ENCODE peak calls at places on chromosome 13, in nine cellular contexts. Q, X, Z, G, E, Y, B, V and L are unnamed samples.

GRCh38 chr13:88434953-88435352 is 763.8 kb downstream of the SLITRK5 start:
- DNase-seq in Q (no peak), X (no peak), Z (no peak), G (no peak), E (no peak), Y (no peak), B (no peak), V (no peak), L (no peak)

GRCh38 chr13:91813255-91813654 is 414.8 kb downstream of the GPC5 start:
- DNase-seq in Q (no peak), X (no peak), Z (no peak), G (no peak), E (no peak), Y (no peak), B (no peak), V (peak), L (no peak)

GRCh38 chr13:100139822-100140221 is 50.9 kb downstream of the PCCA start:
- DNase-seq in Q (no peak), X (no peak), Z (no peak), G (no peak), E (no peak), Y (no peak), B (no peak), V (no peak), L (no peak)

GRCh38 chr13:113029487-113030258 is 60.7 kb downstream of the MCF2L start:
- DNase-seq in Q (no peak), X (peak), Z (peak), G (peak), E (no peak), Y (no peak), B (peak), V (no peak), L (no peak)

GRCh38 chr13:110017379-110017778 is 231.0 kb upstream of the IRS2 start:
- DNase-seq in Q (no peak), X (peak), Z (no peak), G (no peak), E (peak), Y (peak), B (no peak), V (no peak), L (no peak)

GRCh38 chr13:24033527-24034302 is 126.8 kb upstream of the SPATA13 start:
- DNase-seq in Q (no peak), X (no peak), Z (no peak), G (no peak), E (peak), Y (peak), B (no peak), V (no peak), L (no peak)

GRCh38 chr13:98987275-98987674 is 9.4 kb upstream of the DOCK9 start:
- DNase-seq in Q (no peak), X (no peak), Z (no peak), G (no peak), E (no peak), Y (no peak), B (no peak), V (no peak), L (no peak)

GRCh38 chr13:37134411-37135041 is 29.1 kb upstream of the CSNK1A1L start:
- DNase-seq in Q (no peak), X (no peak), Z (no peak), G (no peak), E (peak), Y (peak), B (no peak), V (no peak), L (no peak)

GRCh38 chr13:40777166-40777956 is 6.4 kb upstream of the MRPS31 start:
- DNase-seq in Q (peak), X (peak), Z (no peak), G (no peak), E (no peak), Y (no peak), B (no peak), V (no peak), L (peak)

GRCh38 chr13:112056284-112056727 is 10.6 kb upstream of the SOX1 start:
- DNase-seq in Q (no peak), X (no peak), Z (no peak), G (peak), E (no peak), Y (no peak), B (no peak), V (no peak), L (no peak)

GRCh38 chr13:71149498-71150363 is 717.3 kb downstream of the DACH1 start:
- DNase-seq in Q (no peak), X (no peak), Z (no peak), G (no peak), E (no peak), Y (no peak), B (no peak), V (no peak), L (no peak)

GRCh38 chr13:42478531-42479156 is 95.3 kb upstream of the TNFSF11 start:
- DNase-seq in Q (no peak), X (peak), Z (no peak), G (no peak), E (no peak), Y (no peak), B (no peak), V (no peak), L (no peak)

GRCh38 chr13:30334663-30335386 is 27.5 kb upstream of the KATNAL1 start:
- DNase-seq in Q (no peak), X (peak), Z (no peak), G (no peak), E (no peak), Y (no peak), B (no peak), V (no peak), L (peak)

GRCh38 chr13:46543307-46543706 is 9.7 kb upstream of the LRCH1 start:
- DNase-seq in Q (no peak), X (no peak), Z (no peak), G (peak), E (no peak), Y (no peak), B (no peak), V (no peak), L (no peak)

GRCh38 chr13:51747438-51748434 is 56.2 kb downstream of the DHRS12 start:
- DNase-seq in Q (no peak), X (no peak), Z (no peak), G (no peak), E (no peak), Y (no peak), B (no peak), V (no peak), L (no peak)

GRCh38 chr13:40388617-40389016 is 277.8 kb downstream of the FOXO1 start:
- DNase-seq in Q (no peak), X (no peak), Z (peak), G (no peak), E (no peak), Y (peak), B (no peak), V (no peak), L (no peak)

GRCh38 chr13:56906909-56907308 is 233.8 kb upstream of the PRR20A start:
- DNase-seq in Q (no peak), X (no peak), Z (no peak), G (no peak), E (no peak), Y (no peak), B (no peak), V (no peak), L (no peak)

GRCh38 chr13:50810468-50810867 is 33.0 kb downstream of the DLEU7 start:
- DNase-seq in Q (no peak), X (no peak), Z (no peak), G (no peak), E (no peak), Y (no peak), B (no peak), V (no peak), L (no peak)

GRCh38 chr13:44565881-44566280 is 10.2 kb downstream of the TSC22D1 start:
- DNase-seq in Q (no peak), X (no peak), Z (no peak), G (no peak), E (no peak), Y (no peak), B (no peak), V (no peak), L (no peak)

GRCh38 chr13:96093296-96094006 is 3.5 kb downstream of the HS6ST3 start:
- DNase-seq in Q (no peak), X (no peak), Z (no peak), G (no peak), E (no peak), Y (no peak), B (no peak), V (no peak), L (no peak)

GRCh38 chr13:113741101-113741731 is 17.8 kb upstream of the TMEM255B start:
- DNase-seq in Q (no peak), X (no peak), Z (no peak), G (no peak), E (no peak), Y (no peak), B (no peak), V (peak), L (no peak)

GRCh38 chr13:101691326-101691725 is 238.9 kb downstream of the ITGBL1 start:
- DNase-seq in Q (no peak), X (no peak), Z (no peak), G (no peak), E (no peak), Y (peak), B (no peak), V (no peak), L (no peak)

GRCh38 chr13:113534236-113534860 is 43.8 kb upstream of the DCUN1D2 start:
- DNase-seq in Q (no peak), X (no peak), Z (no peak), G (no peak), E (no peak), Y (no peak), B (no peak), V (no peak), L (no peak)

GRCh38 chr13:100461309-100462035 is 127.1 kb downstream of the GGACT start:
- DNase-seq in Q (no peak), X (no peak), Z (no peak), G (no peak), E (no peak), Y (no peak), B (no peak), V (no peak), L (no peak)

GRCh38 chr13:33402975-33403374 is 117.4 kb upstream of the STARD13 start:
- DNase-seq in Q (no peak), X (no peak), Z (no peak), G (no peak), E (no peak), Y (no peak), B (no peak), V (no peak), L (no peak)

GRCh38 chr13:40982772-40983171 is 36.3 kb downstream of the ELF1 start:
- DNase-seq in Q (peak), X (no peak), Z (no peak), G (no peak), E (no peak), Y (no peak), B (no peak), V (no peak), L (peak)

GRCh38 chr13:101545521-101545920 is 93.0 kb downstream of the ITGBL1 start:
- DNase-seq in Q (no peak), X (no peak), Z (no peak), G (no peak), E (no peak), Y (no peak), B (no peak), V (no peak), L (peak)

GRCh38 chr13:96958286-96958891 is 35.9 kb downstream of the OXGR1 start:
- DNase-seq in Q (peak), X (peak), Z (no peak), G (no peak), E (no peak), Y (peak), B (no peak), V (no peak), L (peak)